ENCODE peak calls at places on chromosomes 13 and 19, in four cellular contexts. G is H9, R is IMR-90, B is H1. A is an unnamed sample.
A peak's percentile ranks its signal among the peaks of the same experiment; 100 is the strongest.

GRCh38 chr19:46528601-46529447 is 33.2 kb upstream of the PNMA8B start:
- DNase-seq in G (no peak), R (no peak), B (no peak), A (no peak)

GRCh38 chr19:19653597-19654147 is 9.8 kb downstream of the ATP13A1 start:
- DNase-seq in G (no peak), R (no peak), B (no peak), A (no peak)

GRCh38 chr13:90352763-90353162 is 994.7 kb upstream of the MIR17HG start:
- DNase-seq in G (no peak), R (no peak), B (no peak), A (peak; percentile 35)

GRCh38 chr19:47633516-47633915 is 24.6 kb downstream of the BICRA start:
- DNase-seq in G (no peak), R (no peak), B (no peak), A (no peak)

GRCh38 chr19:55189424-55189823 is 9.3 kb upstream of the SYT5 start:
- DNase-seq in G (peak; percentile 41), R (peak; percentile 95), B (no peak), A (no peak)

GRCh38 chr13:96473463-96474157 is 383.7 kb downstream of the HS6ST3 start:
- DNase-seq in G (no peak), R (no peak), B (no peak), A (peak; percentile 24)

GRCh38 chr19:10007366-10007765 is 2.9 kb downstream of the COL5A3 start:
- DNase-seq in G (no peak), R (peak; percentile 47), B (no peak), A (no peak)

GRCh38 chr19:3506384-3507340 is 551 bp downstream of the FZR1 start:
- DNase-seq in G (no peak), R (no peak), B (no peak), A (no peak)

GRCh38 chr13:24680258-24680920 is at the start of gene ATP12A:
- DNase-seq in G (peak; percentile 84), R (no peak), B (peak; percentile 90), A (peak; percentile 85)

GRCh38 chr19:13154911-13155471 is 4.8 kb downstream of the IER2 start:
- DNase-seq in G (peak; percentile 92), R (peak; percentile 65), B (peak; percentile 90), A (peak; percentile 95)

GRCh38 chr19:23407597-23407996 is 12.3 kb upstream of the ZNF91 start:
- DNase-seq in G (no peak), R (no peak), B (no peak), A (no peak)

GRCh38 chr19:12983561-12984142 is 11.6 kb upstream of the NFIX start:
- DNase-seq in G (peak; percentile 78), R (peak; percentile 70), B (peak; percentile 97), A (peak; percentile 80)

GRCh38 chr19:46297700-46298476 is 1.0 kb downstream of the HIF3A start:
- DNase-seq in G (no peak), R (no peak), B (peak; percentile 55), A (no peak)

GRCh38 chr13:27496851-27497250 is 46.5 kb upstream of the MTIF3 start:
- DNase-seq in G (no peak), R (no peak), B (no peak), A (no peak)

GRCh38 chr19:12779162-12779993 is 4.0 kb upstream of the HOOK2 start:
- DNase-seq in G (no peak), R (peak; percentile 77), B (no peak), A (peak; percentile 71)

GRCh38 chr19:2015611-2015950 is at the start of gene BTBD2:
- DNase-seq in G (no peak), R (peak; percentile 84), B (no peak), A (peak; percentile 71)

GRCh38 chr13:113882266-113882627 is 18.4 kb upstream of the GAS6 start:
- DNase-seq in G (no peak), R (no peak), B (no peak), A (no peak)

GRCh38 chr13:43368003-43368402 is 344.6 kb downstream of the DNAJC15 start:
- DNase-seq in G (no peak), R (peak; percentile 57), B (no peak), A (no peak)

GRCh38 chr13:28137556-28137955 is 789 bp upstream of the PAN3 start:
- DNase-seq in G (no peak), R (no peak), B (no peak), A (no peak)

GRCh38 chr13:41018583-41018909 is 570 bp downstream of the ELF1 start:
- DNase-seq in G (no peak), R (no peak), B (no peak), A (no peak)

GRCh38 chr19:48962029-48962848 is 2.9 kb upstream of the FTL start:
- DNase-seq in G (peak; percentile 71), R (no peak), B (peak; percentile 62), A (peak; percentile 72)

GRCh38 chr19:55440411-55441105 is 2.5 kb downstream of the SHISA7 start:
- DNase-seq in G (peak; percentile 90), R (no peak), B (peak; percentile 96), A (peak; percentile 60)

GRCh38 chr19:1106841-1107654 is 3.3 kb downstream of the GPX4 start:
- DNase-seq in G (no peak), R (peak; percentile 49), B (no peak), A (peak; percentile 63)

GRCh38 chr13:44752184-44752583 is 176.1 kb upstream of the TSC22D1 start:
- DNase-seq in G (no peak), R (no peak), B (no peak), A (no peak)

GRCh38 chr13:106573855-106574254 is 5.9 kb upstream of the ARGLU1 start:
- DNase-seq in G (no peak), R (peak; percentile 15), B (no peak), A (no peak)

GRCh38 chr19:46731007-46731501 is 14.1 kb upstream of the PRKD2 start:
- DNase-seq in G (no peak), R (peak; percentile 94), B (no peak), A (peak; percentile 59)

GRCh38 chr13:33218426-33218825 is 67.1 kb downstream of the STARD13 start:
- DNase-seq in G (no peak), R (no peak), B (no peak), A (no peak)

GRCh38 chr19:7535993-7536685 is 622 bp downstream of the PNPLA6 start:
- DNase-seq in G (peak; percentile 62), R (no peak), B (no peak), A (no peak)

GRCh38 chr19:4208385-4209094 is 20.8 kb upstream of the EBI3 start:
- DNase-seq in G (peak; percentile 61), R (peak; percentile 43), B (peak; percentile 64), A (peak; percentile 83)

GRCh38 chr13:23463631-23464030 is 30.1 kb upstream of the SACS start:
- DNase-seq in G (no peak), R (no peak), B (no peak), A (no peak)

GRCh38 chr19:2291185-2291751 is 9.3 kb upstream of the PEAK3 start:
- DNase-seq in G (peak; percentile 75), R (no peak), B (peak; percentile 85), A (no peak)

GRCh38 chr19:3687774-3688706 is 12.2 kb downstream of the PIP5K1C start:
- DNase-seq in G (peak; percentile 71), R (no peak), B (no peak), A (peak; percentile 58)

GRCh38 chr19:48772503-48772953 is 17.2 kb downstream of the FGF21 start:
- DNase-seq in G (no peak), R (no peak), B (no peak), A (no peak)

GRCh38 chr19:11781295-11782057 is 14.7 kb downstream of the ZNF441 start:
- DNase-seq in G (no peak), R (peak; percentile 7), B (no peak), A (peak; percentile 14)

GRCh38 chr13:74930402-74931165 is 551.4 kb downstream of the TBC1D4 start:
- DNase-seq in G (no peak), R (peak; percentile 61), B (no peak), A (no peak)
- H3K4me1 ChIP-seq in G (no peaks in the 10 kb centered on the region), R (no peaks in the 10 kb centered on the region), B (no peaks in the 10 kb centered on the region), A (no peaks in the 10 kb centered on the region)

DNA sequence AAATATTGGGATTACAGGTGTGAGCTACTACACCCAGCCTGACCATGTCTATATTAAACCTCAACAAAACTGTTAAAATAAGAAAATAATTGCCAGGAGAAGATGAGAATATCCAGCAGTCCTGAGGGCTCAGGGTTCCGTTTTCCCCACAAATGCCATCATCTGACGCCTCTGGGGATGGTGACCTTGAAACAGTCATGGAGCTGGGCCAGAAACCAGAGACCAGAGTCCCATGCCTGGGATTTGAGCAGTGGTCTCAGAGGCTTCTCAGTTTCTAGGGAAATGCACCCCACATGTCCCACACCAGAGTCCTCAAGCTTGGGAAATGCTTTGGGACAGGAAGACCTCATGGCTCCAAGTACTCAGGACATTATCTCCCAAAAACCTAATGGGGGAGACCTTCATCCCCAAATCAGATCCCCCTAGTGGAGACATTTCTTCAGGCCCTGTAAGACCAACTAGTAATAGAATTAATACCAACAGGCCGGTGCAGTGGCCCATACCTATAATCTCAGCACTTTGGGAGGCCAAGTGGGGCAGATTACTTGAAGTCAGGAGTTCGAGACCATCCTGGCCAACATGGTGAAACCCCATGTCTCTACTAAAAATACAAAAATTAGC is 2.9 kb upstream of the MAP1S start:
- DNase-seq in G (no peak), R (no peak), B (no peak), A (peak; percentile 26)
- H4K5ac ChIP-seq in G (no peak overlapping the region), R (no peak overlapping the region), B (no peak overlapping the region), A (no peak overlapping the region)

DNA sequence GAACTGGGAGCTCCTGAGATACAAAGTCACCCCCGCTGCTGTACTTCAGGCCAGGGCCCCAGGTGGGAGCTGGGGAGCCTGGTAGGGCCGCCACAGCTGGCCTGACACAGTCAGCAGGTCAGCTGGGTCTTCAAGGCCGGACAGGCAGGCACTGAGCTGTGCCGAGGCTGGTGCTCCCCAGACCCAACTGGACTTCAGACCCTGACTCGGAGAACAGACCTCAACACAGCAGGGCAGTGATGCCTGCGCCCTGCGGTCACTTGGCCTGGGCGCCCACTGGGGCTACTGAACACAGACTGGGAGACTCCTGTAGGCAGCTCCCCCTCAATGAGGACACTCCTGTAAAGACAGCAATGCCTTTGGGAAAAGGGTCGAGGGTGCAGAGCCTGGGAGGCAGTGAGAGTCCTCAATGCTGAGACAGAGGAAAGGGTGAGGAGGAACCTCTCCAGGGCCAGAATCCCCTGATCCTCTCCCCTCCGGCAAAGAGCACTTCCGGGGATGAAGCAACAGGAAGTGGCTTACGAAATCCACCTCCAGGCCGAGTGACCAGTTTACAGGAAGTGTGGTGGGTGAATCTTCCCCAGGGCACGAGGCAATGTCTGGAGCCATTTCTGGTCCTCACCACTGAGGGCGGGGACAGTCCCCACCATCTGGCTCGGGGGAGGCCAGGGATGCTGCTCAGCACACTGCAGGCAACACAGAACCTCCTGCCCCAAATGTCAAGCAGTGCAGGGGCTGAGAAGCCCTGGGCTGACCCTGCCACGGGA is 40.8 kb upstream of the ISYNA1 start:
- DNase-seq in G (no peak), R (peak; percentile 94), B (no peak), A (peak; percentile 84)
- H3K18ac ChIP-seq in G (no peak overlapping the region), R (peak overlapping the region; percentile 78), B (no peak overlapping the region), A (peak overlapping the region; percentile 7)

GRCh38 chr13:109725995-109726637 is 60.3 kb downstream of the IRS2 start:
- DNase-seq in G (no peak), R (no peak), B (no peak), A (no peak)
- H3K4me1 ChIP-seq in G (peaks cover 7% of the 10 kb centered on the region), R (no peaks in the 10 kb centered on the region), B (peaks cover 14% of the 10 kb centered on the region), A (no peaks in the 10 kb centered on the region)

GRCh38 chr13:46103037-46103436 is 1.8 kb downstream of the CPB2 start:
- DNase-seq in G (no peak), R (no peak), B (no peak), A (no peak)
- H4K5ac ChIP-seq in G (no peak overlapping the region), R (no peak overlapping the region), B (no peak overlapping the region), A (no peak overlapping the region)

GRCh38 chr19:32581704-32582164 is 744 bp downstream of the PDCD5 start:
- DNase-seq in G (peak; percentile 31), R (peak; percentile 66), B (peak; percentile 54), A (peak; percentile 37)
- H3K18ac ChIP-seq in G (no peak overlapping the region), R (peak overlapping the region; percentile 46), B (no peak overlapping the region), A (peak overlapping the region; percentile 68)

GRCh38 chr19:38695319-38695683 is 47.9 kb downstream of the ACTN4 start:
- DNase-seq in G (no peak), R (no peak), B (no peak), A (no peak)
- H3K4me1 ChIP-seq in G (peaks cover 14% of the 10 kb centered on the region), R (peaks cover 24% of the 10 kb centered on the region), B (peaks cover 36% of the 10 kb centered on the region), A (peaks cover 7% of the 10 kb centered on the region)